ENCODE peak calls at places on chromosomes 12 and 14, in four cellular contexts. A, H, Y and W are unnamed samples.
A peak's percentile ranks its signal among the peaks of the same experiment; 100 is the strongest.

GRCh38 chr12:56469007-56469930 is 891 bp downstream of the SPRYD4 start:
- DNase-seq in A (no peak), H (no peak), Y (no peak), W (peak; percentile 36)

GRCh38 chr12:1591543-1591942 is 2.8 kb downstream of the FBXL14 start:
- DNase-seq in A (no peak), H (no peak), Y (no peak), W (no peak)

GRCh38 chr12:19527876-19528275 is 88.6 kb downstream of the AEBP2 start:
- DNase-seq in A (no peak), H (no peak), Y (no peak), W (no peak)

GRCh38 chr12:14701808-14702568 is 5.6 kb upstream of the GUCY2C start:
- DNase-seq in A (no peak), H (no peak), Y (no peak), W (no peak)

GRCh38 chr12:126608607-126609175 is 1543.5 kb downstream of the AACS start:
- DNase-seq in A (no peak), H (no peak), Y (no peak), W (no peak)

GRCh38 chr12:53122961-53123468 is 19.7 kb downstream of the SOAT2 start:
- DNase-seq in A (no peak), H (no peak), Y (no peak), W (no peak)

GRCh38 chr14:25007832-25008231 is 42.1 kb downstream of the STXBP6 start:
- DNase-seq in A (no peak), H (no peak), Y (no peak), W (no peak)

GRCh38 chr12:105493091-105493615 is 162.7 kb downstream of the C12orf75 start:
- DNase-seq in A (no peak), H (no peak), Y (no peak), W (no peak)

GRCh38 chr14:64190974-64191502 is 103.1 kb downstream of the ESR2 start:
- DNase-seq in A (no peak), H (no peak), Y (no peak), W (no peak)

GRCh38 chr12:131116437-131117117 is 162.9 kb downstream of the ADGRD1 start:
- DNase-seq in A (no peak), H (no peak), Y (no peak), W (no peak)

GRCh38 chr14:52619692-52620091 is 67.1 kb downstream of the GPR137C start:
- DNase-seq in A (no peak), H (no peak), Y (no peak), W (no peak)

GRCh38 chr12:111788178-111788654 is 21.5 kb downstream of the ALDH2 start:
- DNase-seq in A (no peak), H (peak; percentile 31), Y (no peak), W (peak; percentile 47)

GRCh38 chr14:51880810-51881580 is 20.6 kb downstream of the GNG2 start:
- DNase-seq in A (no peak), H (no peak), Y (no peak), W (no peak)

GRCh38 chr12:27703720-27704452 is 6.7 kb upstream of the MRPS35 start:
- DNase-seq in A (no peak), H (no peak), Y (peak; percentile 87), W (peak; percentile 80)

GRCh38 chr14:76311410-76311758 is 64.6 kb upstream of the ESRRB start:
- DNase-seq in A (no peak), H (no peak), Y (no peak), W (no peak)

GRCh38 chr12:92898755-92899154 is 30.3 kb downstream of the EEA1 start:
- DNase-seq in A (no peak), H (no peak), Y (no peak), W (no peak)

GRCh38 chr14:92646952-92647461 is 101.4 kb downstream of the LGMN start:
- DNase-seq in A (no peak), H (no peak), Y (peak; percentile 88), W (no peak)

GRCh38 chr12:118357327-118358007 is 15.2 kb downstream of the TAOK3 start:
- DNase-seq in A (no peak), H (no peak), Y (no peak), W (no peak)

GRCh38 chr12:27385756-27386155 is 53.1 kb downstream of the BMAL2 start:
- DNase-seq in A (no peak), H (no peak), Y (no peak), W (no peak)

GRCh38 chr14:30875788-30876053 is 1.4 kb downstream of the COCH start:
- DNase-seq in A (no peak), H (no peak), Y (no peak), W (no peak)

GRCh38 chr14:30873308-30874119 is 845 bp upstream of the COCH start:
- DNase-seq in A (no peak), H (no peak), Y (no peak), W (no peak)

GRCh38 chr14:30874999-30875787 is 834 bp downstream of the COCH start:
- DNase-seq in A (no peak), H (peak; percentile 17), Y (no peak), W (peak; percentile 73)

GRCh38 chr14:30872602-30873001 is 1.8 kb upstream of the COCH start:
- DNase-seq in A (no peak), H (no peak), Y (no peak), W (no peak)

DNA sequence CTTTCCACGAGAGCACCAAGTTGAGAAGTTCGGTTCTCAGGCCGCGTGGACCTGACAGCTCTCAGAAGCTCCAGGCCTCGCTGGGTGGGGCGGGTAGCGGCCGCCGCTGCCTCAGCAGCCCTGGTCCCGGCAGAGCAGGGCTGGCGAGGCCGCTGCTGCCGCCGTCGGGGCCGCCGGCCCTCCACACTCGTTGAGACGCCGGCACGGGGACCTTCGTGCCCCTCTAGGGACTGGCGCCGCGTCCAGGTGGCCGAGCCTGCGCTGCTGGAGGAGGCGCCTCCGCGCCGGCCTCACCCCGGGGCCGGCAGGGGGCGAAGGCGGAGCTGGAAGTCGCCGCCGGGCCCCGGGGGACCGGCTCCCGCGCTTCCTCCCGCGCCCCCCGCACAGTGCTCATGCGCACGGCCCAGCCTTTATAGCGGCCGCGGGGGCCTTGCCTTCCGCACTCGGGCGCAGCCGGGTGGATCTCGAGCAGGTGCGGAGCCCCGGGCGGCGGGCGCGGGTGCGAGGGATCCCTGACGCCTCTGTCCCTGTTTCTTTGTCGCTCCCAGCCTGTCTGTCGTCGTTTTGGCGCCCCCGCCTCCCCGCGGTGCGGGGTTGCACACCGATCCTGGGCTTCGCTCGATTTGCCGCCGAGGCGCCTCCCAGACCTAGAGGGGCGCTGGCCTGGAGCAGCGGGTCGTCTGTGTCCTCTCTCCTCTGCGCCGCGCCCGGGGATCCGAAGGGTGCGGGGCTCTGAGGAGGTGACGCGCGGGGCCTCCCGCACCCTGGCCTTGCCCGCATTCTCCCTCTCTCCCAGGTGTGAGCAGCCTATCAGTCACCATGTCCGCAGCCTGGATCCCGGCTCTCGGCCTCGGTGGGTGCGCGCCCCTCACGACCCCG is at the start of gene COCH:
- DNase-seq in A (peak; percentile 64), H (peak; percentile 36), Y (no peak), W (peak; percentile 84)
- TF ChIP-seq CTCF in A (peak; percentile 19), H (peak; percentile 37), Y (no peak), W (peak; percentile 27)

DNA sequence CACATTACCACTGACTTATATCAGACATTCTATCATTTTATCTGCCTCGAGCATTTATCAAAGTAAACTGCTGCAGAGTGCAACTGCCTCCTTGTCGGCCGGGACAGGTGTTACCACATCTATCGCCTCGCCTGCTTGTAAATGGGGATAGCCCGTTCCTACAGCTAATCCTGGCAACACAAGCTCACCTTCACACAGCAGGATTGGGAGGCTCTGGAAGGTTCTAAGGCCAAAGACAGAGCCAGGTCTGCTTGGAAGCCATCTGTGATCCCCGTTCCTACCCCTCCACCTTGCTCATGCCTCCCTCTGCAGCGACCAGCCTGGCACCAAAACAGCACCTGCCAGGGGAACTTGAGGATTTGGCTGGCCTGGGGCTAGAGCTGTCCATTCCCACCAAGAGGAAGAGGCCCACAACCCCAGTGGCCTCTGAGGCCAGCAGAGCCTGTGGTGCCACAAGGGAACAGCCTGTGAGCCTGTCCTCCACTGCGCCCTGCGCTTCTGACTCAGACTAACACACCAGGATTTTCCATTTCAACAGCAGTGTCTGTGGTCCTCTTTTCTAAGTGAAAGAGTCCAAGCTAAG is 114.8 kb upstream of the DIO3 start:
- DNase-seq in A (no peak), H (no peak), Y (no peak), W (peak; percentile 54)
- H3K27me3 ChIP-seq in A (peaks cover 4% of the 10 kb centered on the region), H (no peaks in the 10 kb centered on the region), Y (no peaks in the 10 kb centered on the region), W (peaks cover 32% of the 10 kb centered on the region)

GRCh38 chr14:69663322-69663686 is 51.9 kb downstream of the SUSD6 start:
- DNase-seq in A (no peak), H (no peak), Y (no peak), W (no peak)
- H3K27ac ChIP-seq in A (peak overlapping the region; percentile 56), H (no peak overlapping the region), Y (peak overlapping the region; percentile 87), W (peak overlapping the region; percentile 75)

GRCh38 chr12:52025301-52026172 is 18.8 kb downstream of the TAMALIN start:
- DNase-seq in A (peak; percentile 84), H (peak; percentile 72), Y (peak; percentile 95), W (peak; percentile 81)

GRCh38 chr12:52023182-52023975 is 16.6 kb downstream of the TAMALIN start:
- DNase-seq in A (peak; percentile 95), H (peak; percentile 91), Y (peak; percentile 93), W (peak; percentile 99)

GRCh38 chr12:52022841-52023181 is 16.1 kb downstream of the TAMALIN start:
- DNase-seq in A (no peak), H (no peak), Y (no peak), W (no peak)

GRCh38 chr12:52026267-52026666 is 19.5 kb downstream of the TAMALIN start:
- DNase-seq in A (no peak), H (no peak), Y (no peak), W (no peak)

DNA sequence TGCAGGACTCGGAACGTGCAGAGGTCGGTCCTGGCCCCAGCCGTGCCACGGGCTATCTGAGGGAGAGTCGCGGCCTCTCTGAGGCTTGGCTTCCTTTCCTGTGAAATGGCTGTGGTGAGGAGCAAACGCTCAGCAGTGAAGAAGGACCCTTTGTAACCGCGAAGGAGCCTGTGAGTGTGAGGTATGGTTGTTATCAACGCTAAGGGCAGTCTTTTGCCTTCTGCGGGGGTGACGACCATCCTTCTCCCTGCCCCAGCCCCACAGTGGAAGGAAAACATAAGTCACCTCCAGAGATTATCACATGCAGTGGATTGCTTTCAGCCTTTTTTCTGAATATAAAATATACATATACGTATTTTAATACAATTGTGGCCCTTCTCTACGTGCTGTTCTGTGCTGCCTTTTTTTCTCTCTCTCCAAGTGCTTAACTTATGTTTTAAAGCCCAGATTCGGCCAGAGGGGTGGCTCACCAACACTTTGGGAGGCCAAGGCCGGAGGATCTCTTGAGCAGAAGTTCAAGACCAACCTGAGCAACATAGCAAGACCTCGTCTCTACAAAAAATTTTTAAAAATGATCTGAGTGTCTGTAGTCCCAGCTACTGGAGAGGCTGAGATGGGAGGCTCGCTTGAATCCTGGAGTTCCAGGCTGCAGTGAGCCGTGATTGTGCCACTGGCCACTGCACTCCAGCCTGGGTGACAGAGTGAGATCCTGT is 17.4 kb downstream of the TAMALIN start:
- DNase-seq in A (no peak), H (no peak), Y (peak; percentile 62), W (no peak)
- TF ChIP-seq CTCF in A (no peak), H (no peak), Y (no peak), W (no peak)

GRCh38 chr12:4914720-4915119 is 5.0 kb downstream of the KCNA1 start:
- DNase-seq in A (no peak), H (no peak), Y (no peak), W (no peak)
- H3K27me3 ChIP-seq in A (peaks cover 73% of the 10 kb centered on the region), H (peaks cover 10% of the 10 kb centered on the region), Y (no peaks in the 10 kb centered on the region), W (peaks cover 93% of the 10 kb centered on the region)